ENCODE peak calls at places on chromosomes 16 and 17, in four cellular contexts. T, G, E and I are unnamed samples.

GRCh38 chr17:39018267-39019134 is 51.3 kb upstream of the FBXO47 start:
- DNase-seq in T (peak), G (no peak), E (no peak), I (no peak)

GRCh38 chr17:18960803-18961511 is 9.0 kb downstream of the SLC5A10 start:
- DNase-seq in T (peak), G (peak), E (peak), I (peak)

GRCh38 chr16:73020409-73020884 is 27.5 kb downstream of the ZFHX3 start:
- DNase-seq in T (peak), G (no peak), E (peak), I (no peak)

GRCh38 chr16:11402051-11402744 is 56.9 kb downstream of the RMI2 start:
- DNase-seq in T (peak), G (no peak), E (no peak), I (no peak)

GRCh38 chr16:57115504-57116182 is 23.3 kb downstream of the CPNE2 start:
- DNase-seq in T (no peak), G (no peak), E (no peak), I (no peak)

GRCh38 chr17:13047016-13047415 is 29.2 kb upstream of the ELAC2 start:
- DNase-seq in T (peak), G (no peak), E (no peak), I (no peak)

GRCh38 chr17:10217916-10218315 is 19.5 kb upstream of the GAS7 start:
- DNase-seq in T (no peak), G (no peak), E (no peak), I (no peak)

GRCh38 chr17:17820457-17821158 is 16.2 kb downstream of the SREBF1 start:
- DNase-seq in T (no peak), G (no peak), E (no peak), I (no peak)

GRCh38 chr16:58196898-58197313 is 1.0 kb downstream of the CSNK2A2 start:
- DNase-seq in T (peak), G (no peak), E (peak), I (no peak)

GRCh38 chr16:73214825-73215481 is 167.0 kb upstream of the ZFHX3 start:
- DNase-seq in T (no peak), G (no peak), E (no peak), I (no peak)

GRCh38 chr17:59366040-59366757 is 34.7 kb downstream of the YPEL2 start:
- DNase-seq in T (peak), G (no peak), E (no peak), I (peak)

GRCh38 chr16:63744077-63744874 is 1377.6 kb downstream of the CDH11 start:
- DNase-seq in T (no peak), G (no peak), E (no peak), I (no peak)

GRCh38 chr17:49494399-49494798 is 694 bp upstream of the NGFR start:
- DNase-seq in T (no peak), G (no peak), E (no peak), I (no peak)

GRCh38 chr17:16938496-16939270 is 33.2 kb downstream of the TNFRSF13B start:
- DNase-seq in T (peak), G (no peak), E (no peak), I (peak)

GRCh38 chr17:82751571-82752370 is at the start of gene TBCD:
- DNase-seq in T (peak), G (peak), E (peak), I (peak)

GRCh38 chr16:14128097-14128496 is 57.0 kb downstream of the MRTFB start:
- DNase-seq in T (no peak), G (no peak), E (no peak), I (no peak)

GRCh38 chr17:72974605-72975232 is 117.8 kb downstream of the SLC39A11 start:
- DNase-seq in T (no peak), G (no peak), E (no peak), I (peak)

GRCh38 chr17:16622540-16623277 is 30.9 kb downstream of the ZNF624 start:
- DNase-seq in T (no peak), G (no peak), E (no peak), I (no peak)

GRCh38 chr17:28524476-28525415 is 18.6 kb downstream of the FOXN1 start:
- DNase-seq in T (no peak), G (no peak), E (peak), I (peak)

GRCh38 chr17:78788451-78788850 is 6.4 kb upstream of the CYTH1 start:
- DNase-seq in T (no peak), G (no peak), E (no peak), I (no peak)

GRCh38 chr16:10754941-10755340 is 11.3 kb downstream of the NUBP1 start:
- DNase-seq in T (no peak), G (no peak), E (peak), I (no peak)

GRCh38 chr17:58415371-58416055 is 1.8 kb downstream of the RNF43 start:
- DNase-seq in T (peak), G (no peak), E (no peak), I (peak)

GRCh38 chr16:89133457-89134127 is 38.0 kb upstream of the CDH15 start:
- DNase-seq in T (no peak), G (no peak), E (no peak), I (no peak)